ENCODE peak calls at places on chromosome 6, in ten cellular contexts. One of them, this sample, is unnamed. For H3K27me3, the result is how much of the 10 kb centered on the place peaks cover.

GRCh38 chr6:16316741-16317251 is 78.4 kb downstream of the GMPR start:
- DNase-seq in neural progenitor cell: peak
- DNase-seq in body of pancreas: no peak
- DNase-seq in pancreas: no peak
- DNase-seq in mammary epithelial cell: peak
- DNase-seq in cardiac muscle cell: peak
- DNase-seq in left ventricle myocardium inferior: no peak
- DNase-seq in bronchial epithelial cell: peak
- DNase-seq in PC-9: peak
- DNase-seq in esophagus squamous epithelium: no peak
- DNase-seq in this sample: peak

GRCh38 chr6:137705166-137706064 is 161.6 kb upstream of the TNFAIP3 start:
- DNase-seq in neural progenitor cell: peak
- DNase-seq in body of pancreas: peak
- DNase-seq in pancreas: peak
- DNase-seq in mammary epithelial cell: peak
- DNase-seq in cardiac muscle cell: peak
- DNase-seq in left ventricle myocardium inferior: peak
- DNase-seq in bronchial epithelial cell: peak
- DNase-seq in PC-9: peak
- DNase-seq in esophagus squamous epithelium: no peak
- DNase-seq in this sample: peak

GRCh38 chr6:170046786-170047626 is 243.9 kb downstream of the DLL1 start:
- DNase-seq in neural progenitor cell: no peak
- DNase-seq in body of pancreas: peak
- DNase-seq in pancreas: no peak
- DNase-seq in mammary epithelial cell: no peak
- DNase-seq in cardiac muscle cell: peak
- DNase-seq in left ventricle myocardium inferior: no peak
- DNase-seq in bronchial epithelial cell: no peak
- DNase-seq in PC-9: no peak
- DNase-seq in esophagus squamous epithelium: no peak
- DNase-seq in this sample: no peak

GRCh38 chr6:105545947-105546710 is 143.2 kb upstream of the PREP start:
- DNase-seq in neural progenitor cell: no peak
- DNase-seq in body of pancreas: no peak
- DNase-seq in pancreas: no peak
- DNase-seq in mammary epithelial cell: peak
- DNase-seq in cardiac muscle cell: peak
- DNase-seq in left ventricle myocardium inferior: no peak
- DNase-seq in bronchial epithelial cell: peak
- DNase-seq in PC-9: no peak
- DNase-seq in esophagus squamous epithelium: no peak
- DNase-seq in this sample: no peak

GRCh38 chr6:47086051-47086770 is 44.1 kb upstream of the ADGRF1 start:
- DNase-seq in neural progenitor cell: no peak
- DNase-seq in body of pancreas: no peak
- DNase-seq in pancreas: no peak
- DNase-seq in mammary epithelial cell: no peak
- DNase-seq in cardiac muscle cell: no peak
- DNase-seq in left ventricle myocardium inferior: no peak
- DNase-seq in bronchial epithelial cell: no peak
- DNase-seq in PC-9: no peak
- DNase-seq in esophagus squamous epithelium: no peak
- DNase-seq in this sample: no peak

GRCh38 chr6:38443750-38444149 is 196.0 kb downstream of the BTBD9 start:
- DNase-seq in neural progenitor cell: no peak
- DNase-seq in body of pancreas: no peak
- DNase-seq in pancreas: no peak
- DNase-seq in mammary epithelial cell: no peak
- DNase-seq in cardiac muscle cell: no peak
- DNase-seq in left ventricle myocardium inferior: no peak
- DNase-seq in bronchial epithelial cell: peak
- DNase-seq in PC-9: no peak
- DNase-seq in esophagus squamous epithelium: no peak
- DNase-seq in this sample: peak

GRCh38 chr6:93523365-93523764 is 104.0 kb upstream of the EPHA7 start:
- DNase-seq in neural progenitor cell: no peak
- DNase-seq in body of pancreas: no peak
- DNase-seq in pancreas: no peak
- DNase-seq in mammary epithelial cell: no peak
- DNase-seq in cardiac muscle cell: no peak
- DNase-seq in left ventricle myocardium inferior: no peak
- DNase-seq in bronchial epithelial cell: no peak
- DNase-seq in PC-9: no peak
- DNase-seq in esophagus squamous epithelium: no peak
- DNase-seq in this sample: no peak

GRCh38 chr6:54899986-54900385 is 53.4 kb downstream of the FAM83B start:
- DNase-seq in neural progenitor cell: no peak
- DNase-seq in body of pancreas: no peak
- DNase-seq in pancreas: no peak
- DNase-seq in mammary epithelial cell: no peak
- DNase-seq in cardiac muscle cell: no peak
- DNase-seq in left ventricle myocardium inferior: no peak
- DNase-seq in bronchial epithelial cell: no peak
- DNase-seq in PC-9: no peak
- DNase-seq in esophagus squamous epithelium: no peak
- DNase-seq in this sample: no peak

GRCh38 chr6:17226766-17227338 is 54.3 kb upstream of the RBM24 start:
- DNase-seq in neural progenitor cell: no peak
- DNase-seq in body of pancreas: no peak
- DNase-seq in pancreas: no peak
- DNase-seq in mammary epithelial cell: no peak
- DNase-seq in cardiac muscle cell: no peak
- DNase-seq in left ventricle myocardium inferior: no peak
- DNase-seq in bronchial epithelial cell: no peak
- DNase-seq in PC-9: no peak
- DNase-seq in esophagus squamous epithelium: no peak
- DNase-seq in this sample: no peak

DNA sequence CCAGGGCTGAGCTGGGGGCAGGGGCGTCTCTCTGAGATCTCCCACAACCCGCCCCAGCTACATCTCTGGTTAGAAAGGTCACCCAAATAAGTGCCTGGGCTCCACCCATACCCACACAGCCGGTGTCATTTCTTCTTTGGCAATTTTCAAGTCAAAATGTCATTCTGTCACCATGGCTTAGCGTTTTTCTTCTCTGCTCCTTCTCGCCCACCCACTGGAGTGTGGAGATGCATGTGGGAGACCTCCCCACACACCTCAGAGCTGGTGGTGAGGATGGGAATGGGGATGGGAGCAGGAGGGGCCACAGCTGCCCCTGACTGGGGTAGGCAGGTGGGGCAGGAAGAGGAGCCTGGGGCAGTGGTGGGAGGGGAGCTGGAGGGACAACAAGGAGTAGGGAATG is 63.1 kb downstream of the CPNE5 start:
- DNase-seq in neural progenitor cell: no peak
- DNase-seq in body of pancreas: no peak
- DNase-seq in pancreas: no peak
- DNase-seq in mammary epithelial cell: no peak
- DNase-seq in cardiac muscle cell: no peak
- DNase-seq in left ventricle myocardium inferior: no peak
- DNase-seq in bronchial epithelial cell: no peak
- DNase-seq in PC-9: no peak
- DNase-seq in esophagus squamous epithelium: no peak
- DNase-seq in this sample: no peak
- H3K27me3 ChIP-seq in neural progenitor cell: under half
- H3K27me3 ChIP-seq in body of pancreas: under half
- H3K27me3 ChIP-seq in pancreas: under half
- H3K27me3 ChIP-seq in mammary epithelial cell: under half
- H3K27me3 ChIP-seq in cardiac muscle cell: under half
- H3K27me3 ChIP-seq in left ventricle myocardium inferior: under half
- H3K27me3 ChIP-seq in bronchial epithelial cell: under half
- H3K27me3 ChIP-seq in PC-9: under half
- H3K27me3 ChIP-seq in esophagus squamous epithelium: under half
- H3K27me3 ChIP-seq in this sample: under half

DNA sequence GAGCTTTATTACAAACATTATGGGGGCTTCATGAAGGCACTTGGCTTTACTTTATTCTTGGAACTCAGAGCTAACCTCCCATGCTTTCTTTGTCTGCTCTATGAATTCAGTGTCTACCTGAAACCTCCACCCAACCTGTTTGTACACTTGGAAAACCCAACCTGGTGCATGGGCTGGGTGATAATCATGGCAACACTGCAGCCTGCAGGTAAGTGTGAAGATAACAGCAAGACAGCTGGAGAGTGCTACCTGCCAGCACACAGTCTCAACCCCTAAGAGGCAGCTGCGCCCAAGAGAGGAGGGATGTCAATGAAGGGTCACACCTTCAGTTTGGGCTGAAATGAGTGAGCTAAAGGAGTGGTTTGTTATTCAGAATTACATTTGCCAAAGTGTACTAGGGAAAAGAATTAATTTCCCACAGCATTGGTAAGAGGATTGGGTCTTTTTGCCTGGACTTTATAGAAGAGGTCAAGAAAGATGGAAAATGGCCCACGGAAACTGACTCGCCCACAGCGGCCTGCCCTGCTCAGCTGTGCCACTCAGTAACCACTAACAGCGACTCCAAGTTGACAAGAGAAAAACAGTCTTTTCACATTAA is 24.4 kb downstream of the FOXQ1 start:
- DNase-seq in neural progenitor cell: peak
- DNase-seq in body of pancreas: peak
- DNase-seq in pancreas: no peak
- DNase-seq in mammary epithelial cell: peak
- DNase-seq in cardiac muscle cell: peak
- DNase-seq in left ventricle myocardium inferior: no peak
- DNase-seq in bronchial epithelial cell: peak
- DNase-seq in PC-9: peak
- DNase-seq in esophagus squamous epithelium: no peak
- DNase-seq in this sample: peak
- TF ChIP-seq CTCF in neural progenitor cell: peak
- TF ChIP-seq CTCF in body of pancreas: no peak
- TF ChIP-seq CTCF in pancreas: peak
- TF ChIP-seq CTCF in mammary epithelial cell: peak
- TF ChIP-seq CTCF in cardiac muscle cell: peak
- TF ChIP-seq CTCF in left ventricle myocardium inferior: no peak
- TF ChIP-seq CTCF in bronchial epithelial cell: peak
- TF ChIP-seq CTCF in PC-9: peak
- TF ChIP-seq CTCF in esophagus squamous epithelium: peak
- TF ChIP-seq CTCF in this sample: peak

GRCh38 chr6:116511424-116512131 is at the start of gene CALHM5:
- DNase-seq in neural progenitor cell: peak
- DNase-seq in body of pancreas: no peak
- DNase-seq in pancreas: no peak
- DNase-seq in mammary epithelial cell: peak
- DNase-seq in cardiac muscle cell: peak
- DNase-seq in left ventricle myocardium inferior: peak
- DNase-seq in bronchial epithelial cell: peak
- DNase-seq in PC-9: no peak
- DNase-seq in esophagus squamous epithelium: no peak
- DNase-seq in this sample: no peak
- H3K4me3 ChIP-seq in neural progenitor cell: no peak
- H3K4me3 ChIP-seq in body of pancreas: no peak
- H3K4me3 ChIP-seq in pancreas: no peak
- H3K4me3 ChIP-seq in mammary epithelial cell: no peak
- H3K4me3 ChIP-seq in cardiac muscle cell: no peak
- H3K4me3 ChIP-seq in left ventricle myocardium inferior: peak
- H3K4me3 ChIP-seq in bronchial epithelial cell: no peak
- H3K4me3 ChIP-seq in PC-9: no peak
- H3K4me3 ChIP-seq in esophagus squamous epithelium: peak
- H3K4me3 ChIP-seq in this sample: no peak

GRCh38 chr6:27546522-27546921 is 73.6 kb upstream of the ZNF184 start:
- DNase-seq in neural progenitor cell: no peak
- DNase-seq in body of pancreas: no peak
- DNase-seq in pancreas: no peak
- DNase-seq in mammary epithelial cell: no peak
- DNase-seq in cardiac muscle cell: no peak
- DNase-seq in left ventricle myocardium inferior: no peak
- DNase-seq in bronchial epithelial cell: no peak
- DNase-seq in PC-9: no peak
- DNase-seq in esophagus squamous epithelium: no peak
- DNase-seq in this sample: no peak

GRCh38 chr6:27547157-27548075 is 74.5 kb upstream of the ZNF184 start:
- DNase-seq in neural progenitor cell: peak
- DNase-seq in body of pancreas: no peak
- DNase-seq in pancreas: no peak
- DNase-seq in mammary epithelial cell: peak
- DNase-seq in cardiac muscle cell: peak
- DNase-seq in left ventricle myocardium inferior: no peak
- DNase-seq in bronchial epithelial cell: peak
- DNase-seq in PC-9: peak
- DNase-seq in esophagus squamous epithelium: no peak
- DNase-seq in this sample: peak

GRCh38 chr6:27542485-27542884 is 69.6 kb upstream of the ZNF184 start:
- DNase-seq in neural progenitor cell: no peak
- DNase-seq in body of pancreas: no peak
- DNase-seq in pancreas: no peak
- DNase-seq in mammary epithelial cell: no peak
- DNase-seq in cardiac muscle cell: no peak
- DNase-seq in left ventricle myocardium inferior: no peak
- DNase-seq in bronchial epithelial cell: no peak
- DNase-seq in PC-9: no peak
- DNase-seq in esophagus squamous epithelium: no peak
- DNase-seq in this sample: no peak

GRCh38 chr6:27544612-27545260 is 71.8 kb upstream of the ZNF184 start:
- DNase-seq in neural progenitor cell: peak
- DNase-seq in body of pancreas: no peak
- DNase-seq in pancreas: no peak
- DNase-seq in mammary epithelial cell: no peak
- DNase-seq in cardiac muscle cell: no peak
- DNase-seq in left ventricle myocardium inferior: no peak
- DNase-seq in bronchial epithelial cell: no peak
- DNase-seq in PC-9: no peak
- DNase-seq in esophagus squamous epithelium: no peak
- DNase-seq in this sample: no peak

GRCh38 chr6:27545271-27546046 is 72.6 kb upstream of the ZNF184 start:
- DNase-seq in neural progenitor cell: peak
- DNase-seq in body of pancreas: no peak
- DNase-seq in pancreas: no peak
- DNase-seq in mammary epithelial cell: peak
- DNase-seq in cardiac muscle cell: peak
- DNase-seq in left ventricle myocardium inferior: no peak
- DNase-seq in bronchial epithelial cell: peak
- DNase-seq in PC-9: peak
- DNase-seq in esophagus squamous epithelium: no peak
- DNase-seq in this sample: no peak
- H3K27me3 ChIP-seq in neural progenitor cell: half or more
- H3K27me3 ChIP-seq in body of pancreas: under half
- H3K27me3 ChIP-seq in pancreas: half or more
- H3K27me3 ChIP-seq in mammary epithelial cell: under half
- H3K27me3 ChIP-seq in cardiac muscle cell: half or more
- H3K27me3 ChIP-seq in left ventricle myocardium inferior: half or more
- H3K27me3 ChIP-seq in bronchial epithelial cell: under half
- H3K27me3 ChIP-seq in PC-9: under half
- H3K27me3 ChIP-seq in esophagus squamous epithelium: under half
- H3K27me3 ChIP-seq in this sample: half or more

GRCh38 chr6:166707045-166707444 is 80.0 kb upstream of the RPS6KA2 start:
- DNase-seq in neural progenitor cell: peak
- DNase-seq in body of pancreas: peak
- DNase-seq in pancreas: peak
- DNase-seq in mammary epithelial cell: no peak
- DNase-seq in cardiac muscle cell: peak
- DNase-seq in left ventricle myocardium inferior: peak
- DNase-seq in bronchial epithelial cell: peak
- DNase-seq in PC-9: peak
- DNase-seq in esophagus squamous epithelium: no peak
- DNase-seq in this sample: peak
- TF ChIP-seq CTCF in neural progenitor cell: peak
- TF ChIP-seq CTCF in body of pancreas: peak
- TF ChIP-seq CTCF in pancreas: peak
- TF ChIP-seq CTCF in mammary epithelial cell: no peak
- TF ChIP-seq CTCF in cardiac muscle cell: peak
- TF ChIP-seq CTCF in left ventricle myocardium inferior: peak
- TF ChIP-seq CTCF in bronchial epithelial cell: peak
- TF ChIP-seq CTCF in PC-9: peak
- TF ChIP-seq CTCF in esophagus squamous epithelium: no peak
- TF ChIP-seq CTCF in this sample: peak